ENCODE peak calls at places on chromosome 1, in seven cellular contexts. One of them, this sample, is unnamed.

GRCh38 chr1:182149411-182149965 is 88.0 kb upstream of the ZNF648 start:
- DNase-seq in heart right ventricle: no peak
- DNase-seq in H4: peak
- DNase-seq in CD8-positive, alpha-beta memory T cell: no peak
- DNase-seq in activated naive CD4-positive, alpha-beta T cell: no peak
- DNase-seq in AG09319: peak
- DNase-seq in mucosa of gallbladder: peak
- DNase-seq in this sample: peak

GRCh38 chr1:46315669-46316403 is 12.3 kb downstream of the UQCRH start:
- DNase-seq in AG09319: no peak
- DNase-seq in mucosa of gallbladder: no peak
- DNase-seq in heart right ventricle: no peak
- DNase-seq in H4: no peak
- DNase-seq in activated naive CD4-positive, alpha-beta T cell: no peak
- DNase-seq in CD8-positive, alpha-beta memory T cell: no peak
- DNase-seq in this sample: no peak

GRCh38 chr1:44316231-44316759 is 38.8 kb downstream of the ERI3 start:
- DNase-seq in AG09319: no peak
- DNase-seq in mucosa of gallbladder: no peak
- DNase-seq in heart right ventricle: no peak
- DNase-seq in CD8-positive, alpha-beta memory T cell: no peak
- DNase-seq in activated naive CD4-positive, alpha-beta T cell: no peak
- DNase-seq in H4: no peak
- DNase-seq in this sample: no peak

GRCh38 chr1:167288390-167289062 is 67.8 kb downstream of the POU2F1 start:
- DNase-seq in mucosa of gallbladder: no peak
- DNase-seq in heart right ventricle: no peak
- DNase-seq in AG09319: no peak
- DNase-seq in activated naive CD4-positive, alpha-beta T cell: no peak
- DNase-seq in CD8-positive, alpha-beta memory T cell: no peak
- DNase-seq in H4: no peak
- DNase-seq in this sample: no peak

GRCh38 chr1:70440642-70441391 is 29.7 kb downstream of the CTH start:
- DNase-seq in mucosa of gallbladder: no peak
- DNase-seq in heart right ventricle: no peak
- DNase-seq in CD8-positive, alpha-beta memory T cell: no peak
- DNase-seq in AG09319: no peak
- DNase-seq in activated naive CD4-positive, alpha-beta T cell: no peak
- DNase-seq in H4: no peak
- DNase-seq in this sample: no peak

GRCh38 chr1:228548788-228549187 is 61.6 kb downstream of the RNF187 start:
- DNase-seq in CD8-positive, alpha-beta memory T cell: no peak
- DNase-seq in H4: no peak
- DNase-seq in AG09319: no peak
- DNase-seq in activated naive CD4-positive, alpha-beta T cell: no peak
- DNase-seq in heart right ventricle: no peak
- DNase-seq in mucosa of gallbladder: no peak
- DNase-seq in this sample: no peak

GRCh38 chr1:214216779-214217178 is 64.2 kb upstream of the SMYD2 start:
- DNase-seq in H4: no peak
- DNase-seq in mucosa of gallbladder: no peak
- DNase-seq in activated naive CD4-positive, alpha-beta T cell: no peak
- DNase-seq in CD8-positive, alpha-beta memory T cell: no peak
- DNase-seq in AG09319: no peak
- DNase-seq in heart right ventricle: no peak
- DNase-seq in this sample: no peak

GRCh38 chr1:23129846-23130245 is 38.8 kb downstream of the LUZP1 start:
- DNase-seq in AG09319: no peak
- DNase-seq in mucosa of gallbladder: no peak
- DNase-seq in H4: no peak
- DNase-seq in heart right ventricle: no peak
- DNase-seq in CD8-positive, alpha-beta memory T cell: no peak
- DNase-seq in activated naive CD4-positive, alpha-beta T cell: no peak
- DNase-seq in this sample: no peak

GRCh38 chr1:15941044-15941840 is 34.7 kb downstream of the ZBTB17 start:
- DNase-seq in H4: no peak
- DNase-seq in mucosa of gallbladder: no peak
- DNase-seq in AG09319: no peak
- DNase-seq in activated naive CD4-positive, alpha-beta T cell: no peak
- DNase-seq in CD8-positive, alpha-beta memory T cell: no peak
- DNase-seq in heart right ventricle: no peak
- DNase-seq in this sample: no peak

GRCh38 chr1:93964777-93965200 is 55.6 kb upstream of the GCLM start:
- DNase-seq in activated naive CD4-positive, alpha-beta T cell: no peak
- DNase-seq in mucosa of gallbladder: no peak
- DNase-seq in CD8-positive, alpha-beta memory T cell: no peak
- DNase-seq in heart right ventricle: no peak
- DNase-seq in AG09319: no peak
- DNase-seq in H4: peak
- DNase-seq in this sample: no peak

This sample was measured in AML-193.